ENCODE peak calls at places on chromosomes 4 and X, in four cellular contexts. S, J, G and U are unnamed samples.

GRCh38 chrX:11423362-11423818 is 130.2 kb downstream of the AMELX start:
- DNase-seq in S (no peak), J (no peak), G (no peak), U (peak)

GRCh38 chr4:87067120-87067885 is 132.5 kb downstream of the AFF1 start:
- DNase-seq in S (no peak), J (no peak), G (no peak), U (no peak)

GRCh38 chr4:67762091-67762490 is 7.9 kb upstream of the GNRHR start:
- DNase-seq in S (no peak), J (no peak), G (no peak), U (no peak)

GRCh38 chrX:27765718-27766117 is 42.1 kb upstream of the MAGEB10 start:
- DNase-seq in S (no peak), J (no peak), G (no peak), U (no peak)

GRCh38 chrX:104156630-104157529 is at the start of gene SLC25A53:
- DNase-seq in S (peak), J (peak), G (peak), U (peak)

GRCh38 chr4:145279122-145279960 is 99.0 kb upstream of the OTUD4 start:
- DNase-seq in S (no peak), J (no peak), G (no peak), U (no peak)

GRCh38 chrX:16700734-16701133 is 11.7 kb downstream of the CTPS2 start:
- DNase-seq in S (no peak), J (peak), G (no peak), U (no peak)

GRCh38 chr4:122329876-122330595 is 48.8 kb upstream of the ADAD1 start:
- DNase-seq in S (no peak), J (no peak), G (no peak), U (no peak)

GRCh38 chr4:168541608-168541953 is 44.7 kb downstream of the PALLD start:
- DNase-seq in S (no peak), J (no peak), G (no peak), U (no peak)

GRCh38 chrX:100413231-100413630 is 3.2 kb upstream of the PCDH19 start:
- DNase-seq in S (no peak), J (peak), G (peak), U (peak)

GRCh38 chr4:184170996-184171395 is 46.7 kb downstream of the ENPP6 start:
- DNase-seq in S (no peak), J (no peak), G (no peak), U (no peak)

GRCh38 chr4:88008133-88008621 is 742 bp downstream of the PKD2 start:
- DNase-seq in S (no peak), J (peak), G (peak), U (peak)

GRCh38 chrX:727738-728621 is 97.4 kb downstream of the SHOX start:
- DNase-seq in S (peak), J (peak), G (peak), U (peak)

GRCh38 chr4:4259484-4260100 is 11.6 kb upstream of the TMEM128 start:
- DNase-seq in S (no peak), J (peak), G (no peak), U (no peak)

GRCh38 chrX:102976793-102977495 is 39.9 kb downstream of the RAB40AL start:
- DNase-seq in S (no peak), J (no peak), G (no peak), U (no peak)

GRCh38 chr4:183335369-183335940 is 13.2 kb upstream of the CLDN24 start:
- DNase-seq in S (no peak), J (peak), G (peak), U (peak)

GRCh38 chr4:165766976-165767375 is 106.1 kb upstream of the TLL1 start:
- DNase-seq in S (no peak), J (no peak), G (no peak), U (no peak)

DNA sequence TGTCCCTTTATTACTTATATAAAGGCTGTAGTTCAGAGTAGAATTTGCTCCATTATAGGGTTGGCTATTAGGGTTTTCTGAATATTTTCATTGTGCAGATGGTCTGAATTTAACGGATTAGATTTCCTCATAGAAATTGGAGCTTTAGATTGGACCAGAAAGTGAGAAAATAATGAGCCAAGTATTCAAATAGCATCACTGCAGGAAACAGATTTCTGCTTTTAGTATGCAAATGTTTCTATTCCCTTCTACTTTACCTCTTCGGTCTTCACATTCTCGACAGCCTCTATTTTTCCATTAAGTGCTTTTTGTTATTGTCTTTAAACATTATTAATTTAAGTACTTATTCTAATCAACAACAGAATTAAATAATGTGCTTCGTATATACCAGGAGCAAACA is 55.4 kb downstream of the TRIM2 start:
- DNase-seq in S (no peak), J (no peak), G (no peak), U (no peak)
- TF ChIP-seq RNF2 in S (no peak), J (no peak), G (no peak), U (no peak)

DNA sequence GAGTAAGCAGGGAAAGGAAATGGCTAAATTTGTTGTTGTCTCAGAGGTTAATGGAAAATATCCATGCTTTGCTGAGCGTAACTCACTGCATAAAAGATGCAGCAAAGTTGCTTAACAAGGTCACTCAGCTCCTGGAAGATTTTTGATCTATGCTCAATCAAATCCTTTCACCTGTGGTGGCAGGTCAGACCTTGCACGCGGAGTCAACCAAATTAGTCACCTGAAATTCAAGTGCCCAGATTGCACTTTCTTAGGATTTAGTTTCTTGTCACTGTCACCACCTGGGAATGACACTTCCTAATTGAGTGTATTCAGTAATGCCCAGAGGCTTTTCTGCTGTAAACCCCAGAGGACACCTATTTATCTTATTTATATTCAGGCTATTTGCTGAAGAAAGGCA is 215.9 kb upstream of the SMIM31 start:
- DNase-seq in S (no peak), J (no peak), G (no peak), U (no peak)
- TF ChIP-seq HDAC2 in S (no peak), J (no peak), G (no peak), U (no peak)

GRCh38 chr4:94739741-94740140 is 18.0 kb upstream of the BMPR1B start:
- DNase-seq in S (no peak), J (no peak), G (no peak), U (no peak)

GRCh38 chr4:94743838-94744237 is 13.9 kb upstream of the BMPR1B start:
- DNase-seq in S (no peak), J (no peak), G (no peak), U (no peak)

GRCh38 chr4:94746746-94747145 is 11.0 kb upstream of the BMPR1B start:
- DNase-seq in S (no peak), J (no peak), G (no peak), U (no peak)

GRCh38 chr4:94741304-94741703 is 16.5 kb upstream of the BMPR1B start:
- DNase-seq in S (no peak), J (no peak), G (no peak), U (no peak)

DNA sequence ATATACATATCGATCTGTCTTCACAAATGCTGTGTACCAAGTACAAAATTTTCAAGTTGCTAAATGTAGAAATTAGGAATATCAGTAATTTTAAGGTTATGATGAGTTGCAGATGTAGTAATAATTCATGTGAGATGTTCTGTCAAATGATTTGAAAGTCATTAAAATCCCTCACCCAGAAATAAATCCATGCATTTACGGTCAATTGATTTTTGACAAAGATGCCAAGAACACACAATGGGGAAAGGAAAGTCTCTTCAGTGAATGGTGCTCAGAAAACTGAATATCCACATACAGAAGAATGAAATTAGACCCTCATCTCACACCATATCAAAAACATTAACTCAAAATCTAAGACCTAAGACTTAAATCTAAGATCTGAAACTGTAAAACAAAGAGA is 12.9 kb upstream of the BMPR1B start:
- DNase-seq in S (no peak), J (no peak), G (no peak), U (no peak)
- TF ChIP-seq RNF2 in S (no peak), J (no peak), G (no peak), U (no peak)

DNA sequence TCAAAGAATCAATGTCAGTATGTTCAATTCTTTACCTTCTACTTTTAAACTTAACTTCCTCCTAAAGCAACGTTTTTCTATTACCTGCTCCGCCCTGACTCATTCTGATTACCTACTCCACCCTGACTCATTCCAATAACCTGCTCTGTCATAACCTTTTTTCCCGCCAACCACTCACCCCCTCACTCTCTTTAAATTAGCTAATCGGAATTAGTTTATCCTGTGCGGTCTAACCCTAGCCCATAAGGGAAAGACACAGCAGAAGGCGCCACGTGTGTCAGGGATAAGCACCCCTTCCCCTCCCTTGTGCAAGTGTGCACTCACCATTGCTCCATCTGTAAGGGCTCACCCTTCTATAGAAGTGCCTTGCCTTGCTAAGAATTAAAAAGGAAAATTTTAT is 64.4 kb downstream of the EIF4E start:
- DNase-seq in S (no peak), J (no peak), G (no peak), U (no peak)
- TF ChIP-seq HDAC2 in S (no peak), J (no peak), G (no peak), U (no peak)

GRCh38 chr4:150126880-150127236 is 48.6 kb downstream of the DCLK2 start:
- DNase-seq in S (no peak), J (no peak), G (no peak), U (no peak)
- TF ChIP-seq RNF2 in S (no peak), J (no peak), G (no peak), U (no peak)